ENCODE peak calls at places on chromosomes 16 and 17, in four cellular contexts. L is IMR-90, C is H9, Z is H1. Q is an unnamed sample.
A peak's percentile ranks its signal among the peaks of the same experiment; 100 is the strongest.

GRCh38 chr17:65362826-65363225 is 198.6 kb downstream of the AXIN2 start:
- DNase-seq in L (peak; percentile 17), C (no peak), Z (no peak), Q (no peak)

GRCh38 chr17:49571283-49571682 is 4.4 kb upstream of the NXPH3 start:
- DNase-seq in L (no peak), C (no peak), Z (no peak), Q (no peak)

GRCh38 chr16:68866933-68867332 is 23.6 kb downstream of the TANGO6 start:
- DNase-seq in L (no peak), C (no peak), Z (no peak), Q (no peak)

GRCh38 chr17:33284022-33284421 is 9.1 kb downstream of the ASIC2 start:
- DNase-seq in L (peak; percentile 87), C (no peak), Z (no peak), Q (no peak)

GRCh38 chr16:87202346-87202745 is 114.8 kb downstream of the C16orf95 start:
- DNase-seq in L (peak; percentile 30), C (no peak), Z (no peak), Q (no peak)

GRCh38 chr16:19386555-19386954 is 31.1 kb upstream of the TMC5 start:
- DNase-seq in L (no peak), C (no peak), Z (no peak), Q (no peak)

GRCh38 chr16:7319514-7319913 is 13.1 kb upstream of the RBFOX1 start:
- DNase-seq in L (no peak), C (no peak), Z (no peak), Q (no peak)

GRCh38 chr16:55444754-55445485 is 34.1 kb upstream of the MMP2 start:
- DNase-seq in L (no peak), C (no peak), Z (no peak), Q (no peak)

GRCh38 chr16:81586421-81586820 is 141.8 kb downstream of the CMIP start:
- DNase-seq in L (peak; percentile 33), C (no peak), Z (no peak), Q (peak; percentile 71)

GRCh38 chr17:10683853-10684252 is 13.5 kb downstream of the SCO1 start:
- DNase-seq in L (peak; percentile 39), C (no peak), Z (no peak), Q (peak; percentile 47)

GRCh38 chr17:31072186-31072585 is 22.6 kb upstream of the NF1 start:
- DNase-seq in L (peak; percentile 56), C (no peak), Z (no peak), Q (peak; percentile 76)

GRCh38 chr16:642189-643049 is 791 bp downstream of the MCRIP2 start:
- DNase-seq in L (no peak), C (no peak), Z (peak; percentile 73), Q (peak; percentile 23)

GRCh38 chr17:73630531-73630930 is 13.7 kb downstream of the SDK2 start:
- DNase-seq in L (no peak), C (no peak), Z (no peak), Q (peak; percentile 74)

GRCh38 chr17:77723909-77724875 is 234.3 kb upstream of the TNRC6C start:
- DNase-seq in L (no peak), C (peak; percentile 25), Z (peak; percentile 38), Q (no peak)

GRCh38 chr16:71526111-71526998 is at the start of gene CHST4:
- DNase-seq in L (peak; percentile 57), C (peak; percentile 94), Z (peak; percentile 66), Q (peak; percentile 99)

GRCh38 chr16:74448990-74449389 is 27.7 kb upstream of the CLEC18B start:
- DNase-seq in L (peak; percentile 95), C (no peak), Z (no peak), Q (peak; percentile 54)

GRCh38 chr16:78249056-78249455 is 149.6 kb downstream of the WWOX start:
- DNase-seq in L (no peak), C (peak; percentile 63), Z (peak; percentile 57), Q (peak; percentile 65)

GRCh38 chr16:89409161-89409711 is 81.1 kb downstream of the ANKRD11 start:
- DNase-seq in L (peak; percentile 71), C (no peak), Z (no peak), Q (peak; percentile 85)

GRCh38 chr17:11742891-11743290 is 144.6 kb downstream of the DNAH9 start:
- DNase-seq in L (no peak), C (peak; percentile 47), Z (no peak), Q (peak; percentile 57)

GRCh38 chr16:8847623-8848022 is 21.2 kb downstream of the CARHSP1 start:
- DNase-seq in L (no peak), C (peak; percentile 26), Z (no peak), Q (no peak)

GRCh38 chr17:76924345-76925332 is 56.4 kb downstream of the MGAT5B start:
- DNase-seq in L (no peak), C (no peak), Z (no peak), Q (no peak)

GRCh38 chr16:4508806-4509205 is 29.8 kb downstream of the CDIP1 start:
- DNase-seq in L (no peak), C (no peak), Z (no peak), Q (no peak)

GRCh38 chr16:4505356-4506153 is 29.4 kb downstream of the HMOX2 start:
- DNase-seq in L (no peak), C (no peak), Z (no peak), Q (no peak)

GRCh38 chr16:4509420-4509819 is 29.2 kb downstream of the CDIP1 start:
- DNase-seq in L (no peak), C (no peak), Z (no peak), Q (no peak)

GRCh38 chr16:4507588-4508345 is 30.8 kb downstream of the CDIP1 start:
- DNase-seq in L (no peak), C (no peak), Z (no peak), Q (no peak)

GRCh38 chr16:4506450-4506849 is 30.3 kb downstream of the HMOX2 start:
- DNase-seq in L (peak; percentile 82), C (peak; percentile 71), Z (peak; percentile 56), Q (peak; percentile 88)
- H3K56ac ChIP-seq in L (no peak overlapping the region), C (no peak overlapping the region), Z (no peak overlapping the region), Q (no peak overlapping the region)

GRCh38 chr16:51141541-51141940 is 9.5 kb downstream of the SALL1 start:
- DNase-seq in L (no peak), C (no peak), Z (peak; percentile 41), Q (no peak)
- H3K56ac ChIP-seq in L (no peak overlapping the region), C (no peak overlapping the region), Z (no peak overlapping the region), Q (no peak overlapping the region)

GRCh38 chr16:84367750-84368320 is 503 bp upstream of the ATP2C2 start:
- DNase-seq in L (no peak), C (no peak), Z (peak; percentile 57), Q (no peak)

GRCh38 chr16:84369105-84369504 is 767 bp downstream of the ATP2C2 start:
- DNase-seq in L (no peak), C (no peak), Z (no peak), Q (no peak)

GRCh38 chr16:84367297-84367680 is 1.0 kb upstream of the ATP2C2 start:
- DNase-seq in L (no peak), C (no peak), Z (no peak), Q (no peak)

GRCh38 chr16:84369938-84370627 is 1.7 kb downstream of the ATP2C2 start:
- DNase-seq in L (no peak), C (no peak), Z (no peak), Q (peak; percentile 48)

GRCh38 chr16:84368327-84368996 is at the start of gene ATP2C2:
- DNase-seq in L (no peak), C (peak; percentile 92), Z (peak; percentile 93), Q (peak; percentile 75)
- H3K56ac ChIP-seq in L (no peak within 1 kb of the TSS), C (no peak within 1 kb of the TSS), Z (no peak within 1 kb of the TSS), Q (peak within 1 kb of the TSS; percentile 81)

DNA sequence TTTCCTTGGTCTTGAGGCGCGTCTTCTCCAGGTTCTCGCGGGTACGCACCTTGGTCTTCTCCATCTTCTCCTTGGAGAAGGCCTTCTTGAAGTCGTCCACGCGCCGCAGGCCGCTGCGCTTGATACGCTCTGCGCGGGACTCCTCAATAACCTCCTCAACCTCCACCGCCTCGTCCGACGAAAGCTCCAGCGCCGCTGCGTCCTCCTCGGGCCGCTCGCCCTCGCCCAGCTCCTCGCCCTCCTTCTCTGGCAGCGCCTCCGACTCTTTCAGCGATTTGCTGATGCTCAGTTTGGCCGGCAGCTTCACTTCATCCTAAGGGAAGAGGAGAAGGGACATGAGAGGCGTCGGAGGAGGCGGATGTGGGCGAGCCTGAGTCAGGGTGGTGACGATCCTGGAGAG is 16.8 kb upstream of the STAT3 start:
- DNase-seq in L (no peak), C (no peak), Z (no peak), Q (no peak)
- H3K56ac ChIP-seq in L (no peak overlapping the region), C (no peak overlapping the region), Z (no peak overlapping the region), Q (no peak overlapping the region)

GRCh38 chr17:18965530-18966236 is 13.7 kb downstream of the SLC5A10 start:
- DNase-seq in L (no peak), C (no peak), Z (no peak), Q (no peak)
- H3K56ac ChIP-seq in L (no peak overlapping the region), C (no peak overlapping the region), Z (no peak overlapping the region), Q (no peak overlapping the region)

DNA sequence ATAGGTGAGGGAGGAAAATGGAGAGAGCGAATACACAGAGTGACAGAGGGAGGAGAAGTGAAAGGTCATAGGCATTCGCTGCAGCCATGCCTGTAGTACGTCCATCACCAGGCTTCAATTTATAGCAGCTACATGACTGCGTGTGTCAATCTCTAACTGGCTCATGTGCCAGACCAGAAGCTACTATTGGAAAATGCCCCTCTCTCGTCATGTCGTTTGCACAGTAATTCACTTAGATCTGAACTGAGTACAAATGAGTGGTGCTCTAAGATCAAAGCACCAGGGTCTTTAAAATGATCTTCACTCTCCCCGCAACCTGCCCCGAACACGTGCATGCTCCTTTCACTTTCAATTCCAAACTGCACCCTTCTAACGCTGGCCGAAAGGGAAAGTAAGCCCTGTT is 51.3 kb downstream of the ADCY9 start:
- DNase-seq in L (no peak), C (no peak), Z (peak; percentile 14), Q (no peak)
- H3K56ac ChIP-seq in L (no peak overlapping the region), C (no peak overlapping the region), Z (no peak overlapping the region), Q (no peak overlapping the region)

GRCh38 chr17:27218041-27218440 is 75.9 kb upstream of the WSB1 start:
- DNase-seq in L (no peak), C (no peak), Z (no peak), Q (no peak)
- H3K56ac ChIP-seq in L (no peak overlapping the region), C (no peak overlapping the region), Z (no peak overlapping the region), Q (no peak overlapping the region)

GRCh38 chr17:4607773-4608187 is 23.5 kb downstream of the SMTNL2 start:
- DNase-seq in L (peak; percentile 49), C (peak; percentile 27), Z (no peak), Q (no peak)
- H3K56ac ChIP-seq in L (no peak overlapping the region), C (no peak overlapping the region), Z (no peak overlapping the region), Q (peak overlapping the region; percentile 15)

Q was measured in mesendoderm.